ENCODE peak calls at places on chromosome 18, in eight cellular contexts. One of them, this sample, is unnamed.
A peak's percentile ranks its signal among the peaks of the same experiment; 100 is the strongest.

GRCh38 chr18:21857871-21858270 is 117.3 kb downstream of the MIB1 start:
- DNase-seq in left lung: no peak
- DNase-seq in psoas muscle: no peak
- DNase-seq in PC-9: no peak
- DNase-seq in adrenal gland: no peak
- DNase-seq in cardiac muscle cell: no peak
- DNase-seq in keratinocyte: no peak
- DNase-seq in right atrium auricular region: no peak
- DNase-seq in this sample: no peak

GRCh38 chr18:45167109-45167551 is 448.1 kb upstream of the SLC14A2 start:
- DNase-seq in left lung: no peak
- DNase-seq in psoas muscle: no peak
- DNase-seq in PC-9: no peak
- DNase-seq in adrenal gland: no peak
- DNase-seq in cardiac muscle cell: no peak
- DNase-seq in keratinocyte: no peak
- DNase-seq in right atrium auricular region: no peak
- DNase-seq in this sample: no peak

GRCh38 chr18:28018361-28018760 is 158.6 kb downstream of the CDH2 start:
- DNase-seq in left lung: no peak
- DNase-seq in psoas muscle: no peak
- DNase-seq in PC-9: no peak
- DNase-seq in adrenal gland: no peak
- DNase-seq in cardiac muscle cell: no peak
- DNase-seq in keratinocyte: no peak
- DNase-seq in right atrium auricular region: no peak
- DNase-seq in this sample: no peak

GRCh38 chr18:21851327-21851961 is 110.9 kb downstream of the MIB1 start:
- DNase-seq in left lung: no peak
- DNase-seq in psoas muscle: no peak
- DNase-seq in PC-9: no peak
- DNase-seq in adrenal gland: no peak
- DNase-seq in cardiac muscle cell: no peak
- DNase-seq in keratinocyte: no peak
- DNase-seq in right atrium auricular region: no peak
- DNase-seq in this sample: no peak

GRCh38 chr18:76875390-76876330 is 53.3 kb downstream of the ZNF236 start:
- DNase-seq in left lung: no peak
- DNase-seq in psoas muscle: no peak
- DNase-seq in PC-9: no peak
- DNase-seq in adrenal gland: peak; percentile 29
- DNase-seq in cardiac muscle cell: peak; percentile 71
- DNase-seq in keratinocyte: peak; percentile 5
- DNase-seq in right atrium auricular region: no peak
- DNase-seq in this sample: no peak

GRCh38 chr18:50277935-50278334 is 3.4 kb downstream of the MBD1 start:
- DNase-seq in left lung: no peak
- DNase-seq in psoas muscle: no peak
- DNase-seq in PC-9: no peak
- DNase-seq in adrenal gland: no peak
- DNase-seq in cardiac muscle cell: no peak
- DNase-seq in keratinocyte: no peak
- DNase-seq in right atrium auricular region: no peak
- DNase-seq in this sample: no peak

GRCh38 chr18:23812566-23813440 is 123.5 kb downstream of the LAMA3 start:
- DNase-seq in left lung: no peak
- DNase-seq in psoas muscle: no peak
- DNase-seq in PC-9: no peak
- DNase-seq in adrenal gland: no peak
- DNase-seq in cardiac muscle cell: peak; percentile 14
- DNase-seq in keratinocyte: no peak
- DNase-seq in right atrium auricular region: no peak
- DNase-seq in this sample: no peak

GRCh38 chr18:24055878-24056277 is 41.3 kb downstream of the TTC39C start:
- DNase-seq in left lung: no peak
- DNase-seq in psoas muscle: no peak
- DNase-seq in PC-9: no peak
- DNase-seq in adrenal gland: no peak
- DNase-seq in cardiac muscle cell: peak; percentile 38
- DNase-seq in keratinocyte: no peak
- DNase-seq in right atrium auricular region: no peak
- DNase-seq in this sample: no peak

GRCh38 chr18:12420831-12421421 is 13.2 kb downstream of the PRELID3A start:
- DNase-seq in left lung: no peak
- DNase-seq in psoas muscle: no peak
- DNase-seq in PC-9: no peak
- DNase-seq in adrenal gland: no peak
- DNase-seq in cardiac muscle cell: peak; percentile 46
- DNase-seq in keratinocyte: no peak
- DNase-seq in right atrium auricular region: no peak
- DNase-seq in this sample: no peak

DNA sequence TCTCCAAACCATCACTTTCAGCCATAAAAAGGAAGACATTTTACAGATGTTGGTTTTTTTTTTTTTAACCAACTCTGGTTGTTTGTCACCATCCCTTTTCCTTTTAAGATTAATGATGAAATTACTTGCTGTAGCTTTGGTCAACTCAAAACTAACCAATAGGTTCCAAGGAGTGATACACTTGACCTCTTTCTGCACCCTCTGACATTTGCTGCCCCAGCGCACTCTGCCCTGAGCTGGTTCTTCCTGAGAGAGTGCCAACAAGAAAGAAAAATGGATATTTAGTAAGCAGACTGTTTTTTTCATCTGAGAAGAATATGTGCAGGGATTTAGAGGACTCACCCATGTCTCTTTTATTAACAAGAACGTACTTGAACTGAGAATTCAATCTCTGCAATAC is 520.0 kb downstream of the TXNL1 start:
- DNase-seq in left lung: no peak
- DNase-seq in psoas muscle: no peak
- DNase-seq in PC-9: no peak
- DNase-seq in adrenal gland: no peak
- DNase-seq in cardiac muscle cell: no peak
- DNase-seq in keratinocyte: no peak
- DNase-seq in right atrium auricular region: no peak
- DNase-seq in this sample: no peak
- TF ChIP-seq CTCF in left lung: no peak
- TF ChIP-seq CTCF in psoas muscle: no peak
- TF ChIP-seq CTCF in PC-9: no peak
- TF ChIP-seq CTCF in adrenal gland: no peak
- TF ChIP-seq CTCF in cardiac muscle cell: no peak
- TF ChIP-seq CTCF in keratinocyte: no peak
- TF ChIP-seq CTCF in right atrium auricular region: no peak
- TF ChIP-seq CTCF in this sample: no peak

GRCh38 chr18:59551902-59552635 is 145.2 kb downstream of the CCBE1 start:
- DNase-seq in left lung: no peak
- DNase-seq in psoas muscle: no peak
- DNase-seq in PC-9: no peak
- DNase-seq in adrenal gland: no peak
- DNase-seq in cardiac muscle cell: no peak
- DNase-seq in keratinocyte: no peak
- DNase-seq in right atrium auricular region: no peak
- DNase-seq in this sample: peak; percentile 62

GRCh38 chr18:59549797-59550516 is 147.3 kb downstream of the CCBE1 start:
- DNase-seq in left lung: no peak
- DNase-seq in psoas muscle: no peak
- DNase-seq in PC-9: no peak
- DNase-seq in adrenal gland: peak; percentile 67
- DNase-seq in cardiac muscle cell: no peak
- DNase-seq in keratinocyte: no peak
- DNase-seq in right atrium auricular region: no peak
- DNase-seq in this sample: peak; percentile 46

GRCh38 chr18:59546164-59546563 is 151.1 kb downstream of the CCBE1 start:
- DNase-seq in left lung: no peak
- DNase-seq in psoas muscle: no peak
- DNase-seq in PC-9: no peak
- DNase-seq in adrenal gland: peak; percentile 43
- DNase-seq in cardiac muscle cell: peak; percentile 22
- DNase-seq in keratinocyte: peak; percentile 9
- DNase-seq in right atrium auricular region: no peak
- DNase-seq in this sample: no peak

GRCh38 chr18:59553273-59553672 is 143.9 kb downstream of the CCBE1 start:
- DNase-seq in left lung: no peak
- DNase-seq in psoas muscle: no peak
- DNase-seq in PC-9: no peak
- DNase-seq in adrenal gland: no peak
- DNase-seq in cardiac muscle cell: no peak
- DNase-seq in keratinocyte: no peak
- DNase-seq in right atrium auricular region: no peak
- DNase-seq in this sample: no peak

DNA sequence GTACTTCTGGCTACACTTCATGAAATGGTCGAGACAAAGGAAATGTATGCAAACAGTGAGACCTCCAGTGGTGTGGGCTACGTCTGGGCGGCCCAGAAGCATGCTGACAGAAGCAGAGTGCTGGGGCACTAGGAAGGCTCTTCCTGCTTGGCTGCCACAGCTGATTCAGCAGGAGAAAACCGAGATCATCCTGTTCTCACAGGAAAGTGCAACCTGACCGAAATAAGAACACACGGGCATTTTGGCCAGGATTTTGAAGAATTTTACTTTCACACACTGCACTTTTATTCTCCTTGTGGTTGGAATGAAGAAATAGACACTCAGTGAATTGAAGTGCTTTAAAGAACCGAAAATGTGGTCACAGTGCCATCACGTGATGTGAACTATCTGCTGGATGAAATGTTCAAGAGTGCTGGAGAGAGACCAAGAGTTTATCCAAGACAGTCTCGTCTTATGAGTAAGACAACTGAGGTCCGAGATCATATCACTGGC is 149.5 kb downstream of the CCBE1 start:
- DNase-seq in left lung: no peak
- DNase-seq in psoas muscle: no peak
- DNase-seq in PC-9: no peak
- DNase-seq in adrenal gland: peak; percentile 19
- DNase-seq in cardiac muscle cell: peak; percentile 78
- DNase-seq in keratinocyte: no peak
- DNase-seq in right atrium auricular region: no peak
- DNase-seq in this sample: no peak
- H3K27ac ChIP-seq in left lung: no peak overlapping the region
- H3K27ac ChIP-seq in psoas muscle: no peak overlapping the region
- H3K27ac ChIP-seq in PC-9: no peak overlapping the region
- H3K27ac ChIP-seq in adrenal gland: no peak overlapping the region
- H3K27ac ChIP-seq in cardiac muscle cell: peak overlapping the region; percentile 37
- H3K27ac ChIP-seq in keratinocyte: no peak overlapping the region
- H3K27ac ChIP-seq in right atrium auricular region: no peak overlapping the region
- H3K27ac ChIP-seq in this sample: no peak overlapping the region

GRCh38 chr18:37565138-37565984 is at the start of gene CELF4:
- DNase-seq in left lung: no peak
- DNase-seq in psoas muscle: no peak
- DNase-seq in PC-9: no peak
- DNase-seq in adrenal gland: no peak
- DNase-seq in cardiac muscle cell: peak; percentile 42
- DNase-seq in keratinocyte: no peak
- DNase-seq in right atrium auricular region: no peak
- DNase-seq in this sample: no peak
- H3K4me3 ChIP-seq in left lung: peak within 1 kb of the TSS; percentile 46
- H3K4me3 ChIP-seq in psoas muscle: peak within 1 kb of the TSS; percentile 73
- H3K4me3 ChIP-seq in PC-9: no peak within 1 kb of the TSS
- H3K4me3 ChIP-seq in adrenal gland: peak within 1 kb of the TSS; percentile 60
- H3K4me3 ChIP-seq in cardiac muscle cell: peak within 1 kb of the TSS; percentile 48
- H3K4me3 ChIP-seq in keratinocyte: peak within 1 kb of the TSS; percentile 78
- H3K4me3 ChIP-seq in right atrium auricular region: peak within 1 kb of the TSS; percentile 45
- H3K4me3 ChIP-seq in this sample: peak within 1 kb of the TSS; percentile 71

GRCh38 chr18:67513285-67513684 is 3.2 kb downstream of the DSEL start:
- DNase-seq in left lung: no peak
- DNase-seq in psoas muscle: no peak
- DNase-seq in PC-9: no peak
- DNase-seq in adrenal gland: no peak
- DNase-seq in cardiac muscle cell: no peak
- DNase-seq in keratinocyte: no peak
- DNase-seq in right atrium auricular region: no peak
- DNase-seq in this sample: no peak
- TF ChIP-seq CTCF in left lung: no peak
- TF ChIP-seq CTCF in psoas muscle: no peak
- TF ChIP-seq CTCF in PC-9: no peak
- TF ChIP-seq CTCF in adrenal gland: no peak
- TF ChIP-seq CTCF in cardiac muscle cell: no peak
- TF ChIP-seq CTCF in keratinocyte: no peak
- TF ChIP-seq CTCF in right atrium auricular region: no peak
- TF ChIP-seq CTCF in this sample: no peak

GRCh38 chr18:13471971-13472628 is 253.5 kb downstream of the LDLRAD4 start:
- DNase-seq in left lung: no peak
- DNase-seq in psoas muscle: no peak
- DNase-seq in PC-9: no peak
- DNase-seq in adrenal gland: no peak
- DNase-seq in cardiac muscle cell: no peak
- DNase-seq in keratinocyte: no peak
- DNase-seq in right atrium auricular region: no peak
- DNase-seq in this sample: no peak

GRCh38 chr18:13474907-13475306 is 251.5 kb downstream of the FAM210A start:
- DNase-seq in left lung: no peak
- DNase-seq in psoas muscle: no peak
- DNase-seq in PC-9: no peak
- DNase-seq in adrenal gland: no peak
- DNase-seq in cardiac muscle cell: no peak
- DNase-seq in keratinocyte: no peak
- DNase-seq in right atrium auricular region: no peak
- DNase-seq in this sample: no peak

GRCh38 chr18:13471495-13471845 is 252.9 kb downstream of the LDLRAD4 start:
- DNase-seq in left lung: no peak
- DNase-seq in psoas muscle: no peak
- DNase-seq in PC-9: no peak
- DNase-seq in adrenal gland: no peak
- DNase-seq in cardiac muscle cell: no peak
- DNase-seq in keratinocyte: no peak
- DNase-seq in right atrium auricular region: no peak
- DNase-seq in this sample: no peak

GRCh38 chr18:13473751-13474150 is 252.6 kb downstream of the FAM210A start:
- DNase-seq in left lung: no peak
- DNase-seq in psoas muscle: no peak
- DNase-seq in PC-9: no peak
- DNase-seq in adrenal gland: no peak
- DNase-seq in cardiac muscle cell: no peak
- DNase-seq in keratinocyte: no peak
- DNase-seq in right atrium auricular region: no peak
- DNase-seq in this sample: no peak

GRCh38 chr18:13474336-13474735 is 252.0 kb downstream of the FAM210A start:
- DNase-seq in left lung: no peak
- DNase-seq in psoas muscle: no peak
- DNase-seq in PC-9: no peak
- DNase-seq in adrenal gland: no peak
- DNase-seq in cardiac muscle cell: no peak
- DNase-seq in keratinocyte: no peak
- DNase-seq in right atrium auricular region: no peak
- DNase-seq in this sample: no peak
- H3K27ac ChIP-seq in left lung: no peak overlapping the region
- H3K27ac ChIP-seq in psoas muscle: no peak overlapping the region
- H3K27ac ChIP-seq in PC-9: no peak overlapping the region
- H3K27ac ChIP-seq in adrenal gland: no peak overlapping the region
- H3K27ac ChIP-seq in cardiac muscle cell: no peak overlapping the region
- H3K27ac ChIP-seq in keratinocyte: no peak overlapping the region
- H3K27ac ChIP-seq in right atrium auricular region: no peak overlapping the region
- H3K27ac ChIP-seq in this sample: no peak overlapping the region

This sample was measured in left ventricle myocardium inferior.